ENCODE peak calls at places on chromosomes 3 and 15, in five cellular contexts. One of them, this sample, is unnamed.

GRCh38 chr15:40549894-40550293 is 14.9 kb downstream of the CCDC32 start:
- DNase-seq in thoracic aorta: no peak
- DNase-seq in colonic mucosa: no peak
- DNase-seq in mesenchymal stem cell: no peak
- DNase-seq in cardiac muscle cell: peak; percentile 64
- DNase-seq in this sample: no peak

GRCh38 chr15:99251436-99251821 is at the start of gene LRRC28:
- DNase-seq in thoracic aorta: peak; percentile 25
- DNase-seq in colonic mucosa: no peak
- DNase-seq in mesenchymal stem cell: no peak
- DNase-seq in cardiac muscle cell: no peak
- DNase-seq in this sample: no peak

GRCh38 chr3:172153335-172153861 is 114.0 kb downstream of the FNDC3B start:
- DNase-seq in thoracic aorta: peak; percentile 89
- DNase-seq in colonic mucosa: peak; percentile 86
- DNase-seq in mesenchymal stem cell: peak; percentile 99
- DNase-seq in cardiac muscle cell: peak; percentile 59
- DNase-seq in this sample: peak; percentile 99

GRCh38 chr3:172317984-172318383 is 130.3 kb downstream of the GHSR start:
- DNase-seq in thoracic aorta: no peak
- DNase-seq in colonic mucosa: peak; percentile 49
- DNase-seq in mesenchymal stem cell: peak; percentile 96
- DNase-seq in cardiac muscle cell: no peak
- DNase-seq in this sample: peak; percentile 96

GRCh38 chr15:98730860-98731711 is 82.7 kb downstream of the IGF1R start:
- DNase-seq in thoracic aorta: no peak
- DNase-seq in colonic mucosa: no peak
- DNase-seq in mesenchymal stem cell: no peak
- DNase-seq in cardiac muscle cell: no peak
- DNase-seq in this sample: no peak

GRCh38 chr3:156518726-156519125 is 36.2 kb downstream of the SSR3 start:
- DNase-seq in thoracic aorta: no peak
- DNase-seq in colonic mucosa: no peak
- DNase-seq in mesenchymal stem cell: no peak
- DNase-seq in cardiac muscle cell: no peak
- DNase-seq in this sample: no peak

GRCh38 chr3:65342084-65342683 is 654.4 kb upstream of the ADAMTS9 start:
- DNase-seq in thoracic aorta: no peak
- DNase-seq in colonic mucosa: peak; percentile 73
- DNase-seq in mesenchymal stem cell: peak; percentile 44
- DNase-seq in cardiac muscle cell: peak; percentile 65
- DNase-seq in this sample: peak; percentile 36

GRCh38 chr15:40092416-40093223 is 16.1 kb downstream of the BMF start:
- DNase-seq in thoracic aorta: peak; percentile 49
- DNase-seq in colonic mucosa: peak; percentile 71
- DNase-seq in mesenchymal stem cell: peak; percentile 96
- DNase-seq in cardiac muscle cell: peak; percentile 63
- DNase-seq in this sample: peak; percentile 84

GRCh38 chr3:40387001-40387894 is at the start of gene ENTPD3:
- DNase-seq in thoracic aorta: no peak
- DNase-seq in colonic mucosa: peak; percentile 41
- DNase-seq in mesenchymal stem cell: peak; percentile 29
- DNase-seq in cardiac muscle cell: peak; percentile 51
- DNase-seq in this sample: no peak

GRCh38 chr3:113264741-113265140 is 53.4 kb downstream of the BOC start:
- DNase-seq in thoracic aorta: no peak
- DNase-seq in colonic mucosa: no peak
- DNase-seq in mesenchymal stem cell: no peak
- DNase-seq in cardiac muscle cell: no peak
- DNase-seq in this sample: no peak

GRCh38 chr3:156892701-156893100 is 66.5 kb downstream of the LEKR1 start:
- DNase-seq in thoracic aorta: no peak
- DNase-seq in colonic mucosa: no peak
- DNase-seq in mesenchymal stem cell: peak; percentile 46
- DNase-seq in cardiac muscle cell: no peak
- DNase-seq in this sample: peak; percentile 15

GRCh38 chr3:187012609-187013051 is 82.3 kb downstream of the ST6GAL1 start:
- DNase-seq in thoracic aorta: no peak
- DNase-seq in colonic mucosa: no peak
- DNase-seq in mesenchymal stem cell: peak; percentile 14
- DNase-seq in cardiac muscle cell: no peak
- DNase-seq in this sample: no peak

GRCh38 chr3:98326494-98326893 is 27.2 kb upstream of the OR5K4 start:
- DNase-seq in thoracic aorta: no peak
- DNase-seq in colonic mucosa: no peak
- DNase-seq in mesenchymal stem cell: no peak
- DNase-seq in cardiac muscle cell: no peak
- DNase-seq in this sample: no peak

GRCh38 chr3:115085197-115085865 is 61.8 kb downstream of the ZBTB20 start:
- DNase-seq in thoracic aorta: no peak
- DNase-seq in colonic mucosa: no peak
- DNase-seq in mesenchymal stem cell: peak; percentile 15
- DNase-seq in cardiac muscle cell: peak; percentile 11
- DNase-seq in this sample: no peak

GRCh38 chr15:71391421-71392047 is 276.3 kb downstream of the THSD4 start:
- DNase-seq in thoracic aorta: no peak
- DNase-seq in colonic mucosa: no peak
- DNase-seq in mesenchymal stem cell: no peak
- DNase-seq in cardiac muscle cell: no peak
- DNase-seq in this sample: no peak

GRCh38 chr3:128689060-128689459 is 36.9 kb upstream of the RAB7A start:
- DNase-seq in thoracic aorta: no peak
- DNase-seq in colonic mucosa: no peak
- DNase-seq in mesenchymal stem cell: no peak
- DNase-seq in cardiac muscle cell: no peak
- DNase-seq in this sample: no peak

GRCh38 chr3:149299938-149300791 is 33.3 kb downstream of the TM4SF18 start:
- DNase-seq in thoracic aorta: no peak
- DNase-seq in colonic mucosa: peak; percentile 69
- DNase-seq in mesenchymal stem cell: peak; percentile 97
- DNase-seq in cardiac muscle cell: peak; percentile 29
- DNase-seq in this sample: peak; percentile 95

GRCh38 chr3:43971486-43971885 is 270.2 kb upstream of the TOPAZ1 start:
- DNase-seq in thoracic aorta: no peak
- DNase-seq in colonic mucosa: no peak
- DNase-seq in mesenchymal stem cell: no peak
- DNase-seq in cardiac muscle cell: no peak
- DNase-seq in this sample: no peak

GRCh38 chr3:129439381-129439816 is 349 bp downstream of the MBD4 start:
- DNase-seq in thoracic aorta: no peak
- DNase-seq in colonic mucosa: peak; percentile 64
- DNase-seq in mesenchymal stem cell: peak; percentile 46
- DNase-seq in cardiac muscle cell: no peak
- DNase-seq in this sample: peak; percentile 19

GRCh38 chr3:56361731-56362130 is 106.5 kb downstream of the ERC2 start:
- DNase-seq in thoracic aorta: no peak
- DNase-seq in colonic mucosa: no peak
- DNase-seq in mesenchymal stem cell: no peak
- DNase-seq in cardiac muscle cell: no peak
- DNase-seq in this sample: peak; percentile 7

GRCh38 chr15:80925597-80926059 is 64.0 kb downstream of the MESD start:
- DNase-seq in thoracic aorta: no peak
- DNase-seq in colonic mucosa: no peak
- DNase-seq in mesenchymal stem cell: no peak
- DNase-seq in cardiac muscle cell: no peak
- DNase-seq in this sample: peak; percentile 65

GRCh38 chr3:46375814-46376213 is 5.1 kb downstream of the CCR5 start:
- DNase-seq in thoracic aorta: no peak
- DNase-seq in colonic mucosa: no peak
- DNase-seq in mesenchymal stem cell: no peak
- DNase-seq in cardiac muscle cell: no peak
- DNase-seq in this sample: no peak

GRCh38 chr3:99678023-99678422 is 39.6 kb downstream of the COL8A1 start:
- DNase-seq in thoracic aorta: no peak
- DNase-seq in colonic mucosa: no peak
- DNase-seq in mesenchymal stem cell: peak; percentile 82
- DNase-seq in cardiac muscle cell: no peak
- DNase-seq in this sample: peak; percentile 93

GRCh38 chr3:32249184-32249782 is 10.8 kb downstream of the CMTM8 start:
- DNase-seq in thoracic aorta: no peak
- DNase-seq in colonic mucosa: no peak
- DNase-seq in mesenchymal stem cell: peak; percentile 89
- DNase-seq in cardiac muscle cell: no peak
- DNase-seq in this sample: peak; percentile 92

GRCh38 chr15:45645026-45645980 is 10.5 kb downstream of the SQOR start:
- DNase-seq in thoracic aorta: no peak
- DNase-seq in colonic mucosa: peak; percentile 78
- DNase-seq in mesenchymal stem cell: peak; percentile 62
- DNase-seq in cardiac muscle cell: no peak
- DNase-seq in this sample: peak; percentile 57

GRCh38 chr3:121557426-121557934 is 10.3 kb upstream of the ARGFX start:
- DNase-seq in thoracic aorta: no peak
- DNase-seq in colonic mucosa: no peak
- DNase-seq in mesenchymal stem cell: no peak
- DNase-seq in cardiac muscle cell: no peak
- DNase-seq in this sample: no peak

GRCh38 chr3:121552797-121553196 is 7.0 kb upstream of the POLQ start:
- DNase-seq in thoracic aorta: no peak
- DNase-seq in colonic mucosa: no peak
- DNase-seq in mesenchymal stem cell: no peak
- DNase-seq in cardiac muscle cell: no peak
- DNase-seq in this sample: no peak

DNA sequence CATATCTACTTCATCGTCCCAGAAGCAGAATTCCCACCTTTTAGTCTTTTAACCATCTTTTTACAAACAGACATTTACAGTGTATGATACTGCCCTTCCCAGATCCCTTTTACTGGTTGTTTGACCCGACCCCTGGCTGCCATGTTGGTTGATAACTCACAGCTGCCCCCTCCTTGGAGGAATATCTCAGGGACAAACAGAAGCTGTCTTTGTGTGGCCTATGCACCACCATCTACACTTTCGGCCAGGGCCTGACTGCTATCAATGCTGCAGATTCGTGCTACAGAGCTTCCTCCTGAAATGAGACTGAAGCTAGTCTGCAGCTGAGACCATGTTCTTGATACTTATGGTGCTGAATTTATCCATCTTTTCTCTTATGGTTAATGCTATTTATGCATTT is 6.6 kb upstream of the POLQ start:
- DNase-seq in thoracic aorta: no peak
- DNase-seq in colonic mucosa: no peak
- DNase-seq in mesenchymal stem cell: no peak
- DNase-seq in cardiac muscle cell: no peak
- DNase-seq in this sample: no peak
- H3K4me3 ChIP-seq in thoracic aorta: no peak overlapping the region
- H3K4me3 ChIP-seq in colonic mucosa: no peak overlapping the region
- H3K4me3 ChIP-seq in mesenchymal stem cell: peak overlapping the region; percentile 63
- H3K4me3 ChIP-seq in cardiac muscle cell: no peak overlapping the region
- H3K4me3 ChIP-seq in this sample: no peak overlapping the region

GRCh38 chr15:74994685-74995084 is 678 bp upstream of the SCAMP5 start:
- DNase-seq in thoracic aorta: no peak
- DNase-seq in colonic mucosa: no peak
- DNase-seq in mesenchymal stem cell: no peak
- DNase-seq in cardiac muscle cell: no peak
- DNase-seq in this sample: no peak
- H3K4me3 ChIP-seq in thoracic aorta: peak overlapping the region; percentile 82
- H3K4me3 ChIP-seq in colonic mucosa: no peak overlapping the region
- H3K4me3 ChIP-seq in mesenchymal stem cell: peak overlapping the region; percentile 68
- H3K4me3 ChIP-seq in cardiac muscle cell: no peak overlapping the region
- H3K4me3 ChIP-seq in this sample: no peak overlapping the region

GRCh38 chr3:11611271-11611893 is 32.3 kb downstream of the VGLL4 start:
- DNase-seq in thoracic aorta: no peak
- DNase-seq in colonic mucosa: no peak
- DNase-seq in mesenchymal stem cell: no peak
- DNase-seq in cardiac muscle cell: no peak
- DNase-seq in this sample: peak; percentile 54

GRCh38 chr3:11610700-11611099 is 33.0 kb downstream of the VGLL4 start:
- DNase-seq in thoracic aorta: no peak
- DNase-seq in colonic mucosa: no peak
- DNase-seq in mesenchymal stem cell: no peak
- DNase-seq in cardiac muscle cell: no peak
- DNase-seq in this sample: no peak

GRCh38 chr3:11613851-11614491 is 29.7 kb downstream of the VGLL4 start:
- DNase-seq in thoracic aorta: no peak
- DNase-seq in colonic mucosa: no peak
- DNase-seq in mesenchymal stem cell: no peak
- DNase-seq in cardiac muscle cell: no peak
- DNase-seq in this sample: no peak

GRCh38 chr3:11613319-11613718 is 30.4 kb downstream of the VGLL4 start:
- DNase-seq in thoracic aorta: no peak
- DNase-seq in colonic mucosa: no peak
- DNase-seq in mesenchymal stem cell: no peak
- DNase-seq in cardiac muscle cell: no peak
- DNase-seq in this sample: no peak

DNA sequence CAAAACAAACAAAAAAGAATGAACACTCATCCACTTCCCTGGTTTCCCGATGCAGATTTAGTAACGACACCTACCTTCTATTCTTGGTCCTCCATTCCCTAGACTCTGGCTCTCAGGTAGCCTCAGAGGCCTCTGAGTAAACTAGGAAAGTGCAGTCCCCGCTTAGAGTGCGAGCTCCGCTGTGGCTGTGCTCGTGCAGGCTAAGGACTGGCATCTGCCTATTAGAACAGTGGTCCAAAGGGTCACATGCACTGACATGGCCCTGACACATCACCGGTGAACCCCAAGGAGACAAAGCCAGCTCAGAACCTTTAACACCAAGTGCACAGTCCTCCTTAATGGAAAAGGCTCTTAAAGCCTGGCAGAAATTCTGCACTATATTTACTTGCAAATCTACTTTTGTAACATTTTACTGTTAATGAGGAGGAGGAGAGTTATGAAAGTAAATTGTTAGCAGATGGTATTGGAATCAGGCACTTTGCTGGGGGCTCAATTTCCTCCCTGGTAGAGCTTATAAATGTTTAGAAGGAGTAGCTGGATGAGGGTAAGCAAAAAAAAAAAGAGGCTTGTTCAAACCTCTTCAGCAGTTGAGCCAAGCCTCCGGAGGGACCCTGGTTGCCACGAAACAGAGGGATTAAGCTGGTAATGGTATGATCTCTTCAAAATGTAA is 31.1 kb downstream of the VGLL4 start:
- DNase-seq in thoracic aorta: no peak
- DNase-seq in colonic mucosa: no peak
- DNase-seq in mesenchymal stem cell: no peak
- DNase-seq in cardiac muscle cell: no peak
- DNase-seq in this sample: no peak
- H3K4me3 ChIP-seq in thoracic aorta: no peak overlapping the region
- H3K4me3 ChIP-seq in colonic mucosa: no peak overlapping the region
- H3K4me3 ChIP-seq in mesenchymal stem cell: peak overlapping the region; percentile 50
- H3K4me3 ChIP-seq in cardiac muscle cell: no peak overlapping the region
- H3K4me3 ChIP-seq in this sample: no peak overlapping the region

GRCh38 chr3:4818164-4818563 is 161.1 kb upstream of the BHLHE40 start:
- DNase-seq in thoracic aorta: no peak
- DNase-seq in colonic mucosa: no peak
- DNase-seq in mesenchymal stem cell: no peak
- DNase-seq in cardiac muscle cell: no peak
- DNase-seq in this sample: no peak

GRCh38 chr3:4821331-4821730 is 157.9 kb upstream of the BHLHE40 start:
- DNase-seq in thoracic aorta: no peak
- DNase-seq in colonic mucosa: no peak
- DNase-seq in mesenchymal stem cell: no peak
- DNase-seq in cardiac muscle cell: no peak
- DNase-seq in this sample: no peak

GRCh38 chr3:4819761-4820160 is 159.5 kb upstream of the BHLHE40 start:
- DNase-seq in thoracic aorta: no peak
- DNase-seq in colonic mucosa: no peak
- DNase-seq in mesenchymal stem cell: no peak
- DNase-seq in cardiac muscle cell: no peak
- DNase-seq in this sample: no peak

GRCh38 chr3:4820296-4821121 is 158.7 kb upstream of the BHLHE40 start:
- DNase-seq in thoracic aorta: no peak
- DNase-seq in colonic mucosa: no peak
- DNase-seq in mesenchymal stem cell: no peak
- DNase-seq in cardiac muscle cell: no peak
- DNase-seq in this sample: no peak

GRCh38 chr3:4819294-4819693 is 159.9 kb upstream of the BHLHE40 start:
- DNase-seq in thoracic aorta: no peak
- DNase-seq in colonic mucosa: no peak
- DNase-seq in mesenchymal stem cell: no peak
- DNase-seq in cardiac muscle cell: no peak
- DNase-seq in this sample: no peak
- H3K4me3 ChIP-seq in thoracic aorta: no peak overlapping the region
- H3K4me3 ChIP-seq in colonic mucosa: no peak overlapping the region
- H3K4me3 ChIP-seq in mesenchymal stem cell: no peak overlapping the region
- H3K4me3 ChIP-seq in cardiac muscle cell: no peak overlapping the region
- H3K4me3 ChIP-seq in this sample: no peak overlapping the region

This sample was measured in astrocyte of the spinal cord.